ENCODE peak calls at places on chromosomes 1 and 21, in eight cellular contexts. B is WERI-Rb-1; N is brain microvascular endothelial cell; M is tibial artery; E is transverse colon; O is CD4-positive, alpha-beta T cell; D is bronchial epithelial cell; P is HFFc6. Z is an unnamed sample.

GRCh38 chr21:44575307-44576024 is 1.9 kb downstream of the KRTAP10-4 start:
- DNase-seq in D (no peak), N (no peak), O (no peak), B (no peak), E (no peak), P (no peak), M (peak), Z (no peak)

GRCh38 chr1:193185861-193186714 is at the start of gene B3GALT2:
- DNase-seq in P (peak), O (no peak), M (no peak), E (peak), B (peak), N (peak), D (peak), Z (peak)

GRCh38 chr1:54361342-54361741 is 44.9 kb downstream of the SSBP3 start:
- DNase-seq in P (no peak), O (no peak), N (no peak), M (no peak), D (no peak), B (peak), E (no peak), Z (no peak)

GRCh38 chr1:90723561-90724108 is 6.5 kb upstream of the BARHL2 start:
- DNase-seq in E (no peak), D (no peak), B (peak), O (no peak), N (no peak), P (no peak), M (no peak), Z (peak)

GRCh38 chr1:201153474-201154388 is 543 bp downstream of the TMEM9 start:
- DNase-seq in P (no peak), B (no peak), O (no peak), M (no peak), E (no peak), N (no peak), D (peak), Z (no peak)

GRCh38 chr21:42405064-42406059 is 1.7 kb downstream of the UBASH3A start:
- DNase-seq in O (no peak), B (no peak), D (no peak), P (no peak), N (no peak), M (no peak), E (peak), Z (no peak)

GRCh38 chr1:208090776-208091291 is 153.3 kb downstream of the PLXNA2 start:
- DNase-seq in O (no peak), D (no peak), E (no peak), P (no peak), M (no peak), N (no peak), B (no peak), Z (no peak)

GRCh38 chr1:174995916-174996315 is 3.8 kb upstream of the CACYBP start:
- DNase-seq in E (no peak), O (no peak), M (no peak), P (peak), N (peak), B (no peak), D (no peak), Z (no peak)

GRCh38 chr1:226060976-226061792 is 1.3 kb upstream of the H3-3A start:
- DNase-seq in D (peak), M (no peak), P (no peak), B (no peak), O (no peak), E (no peak), N (no peak), Z (no peak)

GRCh38 chr1:162029205-162029604 is 5.5 kb upstream of the OLFML2B start:
- DNase-seq in M (no peak), O (no peak), E (no peak), N (no peak), P (no peak), B (no peak), D (no peak), Z (no peak)

GRCh38 chr1:163035791-163036249 is 33.3 kb upstream of the RGS4 start:
- DNase-seq in M (no peak), O (no peak), P (peak), N (peak), D (peak), E (no peak), B (no peak), Z (peak)

GRCh38 chr1:9249534-9250335 is 15.2 kb downstream of the H6PD start:
- DNase-seq in M (no peak), O (no peak), N (peak), E (peak), P (peak), B (peak), D (peak), Z (peak)

GRCh38 chr1:19038732-19039131 is 82.3 kb upstream of the IFFO2 start:
- DNase-seq in M (no peak), P (no peak), D (no peak), N (no peak), E (no peak), O (no peak), B (no peak), Z (no peak)

GRCh38 chr21:20875741-20876140 is 122.5 kb upstream of the NCAM2 start:
- DNase-seq in P (no peak), B (no peak), M (no peak), E (no peak), N (no peak), O (no peak), D (no peak), Z (no peak)
- TF ChIP-seq CTCF in P (no peak), B (no peak), M (no peak), E (no peak), N (peak), O (no peak), D (no peak), Z (no peak)

GRCh38 chr1:231252336-231252735 is 11.3 kb downstream of the GNPAT start:
- DNase-seq in N (no peak), B (no peak), D (no peak), P (no peak), E (no peak), O (no peak), M (no peak), Z (no peak)
- TF ChIP-seq CTCF in N (no peak), B (no peak), D (no peak), P (no peak), E (no peak), O (no peak), M (no peak), Z (no peak)

GRCh38 chr1:48917901-48918603 is 141.4 kb upstream of the BEND5 start:
- DNase-seq in B (peak), P (no peak), N (no peak), D (no peak), O (no peak), M (no peak), E (no peak), Z (peak)

GRCh38 chr1:48917070-48917454 is 140.4 kb upstream of the BEND5 start:
- DNase-seq in E (no peak), M (no peak), D (no peak), O (no peak), P (no peak), B (no peak), N (no peak), Z (no peak)

GRCh38 chr1:48920741-48921330 is 144.1 kb upstream of the BEND5 start:
- DNase-seq in B (peak), O (no peak), M (no peak), N (no peak), P (no peak), E (no peak), D (no peak), Z (peak)

GRCh38 chr1:48916121-48917069 is 139.7 kb upstream of the BEND5 start:
- DNase-seq in P (no peak), B (peak), M (no peak), N (peak), E (no peak), D (peak), O (no peak), Z (peak)
- TF ChIP-seq CTCF in P (peak), B (peak), M (peak), N (peak), E (peak), D (peak), O (no peak), Z (peak)

DNA sequence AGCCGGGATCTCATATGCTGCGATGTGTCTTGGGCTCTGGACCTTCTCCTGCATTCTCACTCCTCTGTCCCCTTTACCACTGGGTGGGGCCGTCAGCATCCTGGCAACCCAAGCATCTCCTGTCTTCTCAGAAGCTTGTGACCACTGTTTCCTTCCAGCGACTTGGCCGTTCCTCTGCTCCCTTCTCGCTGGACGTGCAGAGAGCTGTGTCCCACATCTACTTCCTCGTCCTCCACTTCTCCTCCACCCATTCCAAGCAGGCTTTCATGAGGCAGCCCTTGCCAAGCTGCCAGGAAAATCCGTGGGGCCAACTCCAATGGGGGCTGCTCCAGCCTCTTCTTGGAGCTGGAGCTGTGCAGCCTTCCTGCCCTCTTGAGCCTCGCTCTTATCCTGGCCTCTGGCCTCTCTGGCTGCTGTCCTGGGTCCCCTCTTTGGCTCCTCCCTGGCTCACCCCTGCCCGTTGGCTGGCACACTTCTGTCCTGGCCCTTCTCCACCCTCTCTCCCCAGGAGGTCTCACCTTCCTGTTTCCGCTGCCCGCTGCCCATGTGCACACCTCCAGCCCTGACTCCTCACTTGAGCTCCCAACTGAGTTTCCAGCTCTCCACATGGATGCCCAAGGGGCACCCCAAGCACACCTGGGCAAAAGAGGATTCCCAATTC is 8.8 kb downstream of the FAM131C start:
- DNase-seq in O (no peak), M (no peak), P (no peak), B (no peak), E (no peak), D (no peak), N (no peak), Z (no peak)
- TF ChIP-seq CTCF in O (no peak), M (no peak), P (peak), B (no peak), E (no peak), D (no peak), N (no peak), Z (no peak)

GRCh38 chr21:37546299-37546908 is 179.8 kb downstream of the DYRK1A start:
- DNase-seq in N (no peak), P (no peak), D (no peak), O (no peak), M (no peak), E (no peak), B (no peak), Z (no peak)
- TF ChIP-seq CTCF in N (no peak), P (peak), D (no peak), O (no peak), M (no peak), E (no peak), B (peak), Z (no peak)

GRCh38 chr1:209589440-209589839 is 5.9 kb downstream of the CAMK1G start:
- DNase-seq in P (peak), E (no peak), D (no peak), O (no peak), M (no peak), N (no peak), B (no peak), Z (no peak)

GRCh38 chr1:209587778-209588177 is 4.3 kb downstream of the CAMK1G start:
- DNase-seq in N (no peak), B (no peak), P (peak), O (no peak), M (no peak), E (no peak), D (no peak), Z (no peak)

GRCh38 chr1:209593747-209594146 is 10.2 kb downstream of the CAMK1G start:
- DNase-seq in P (no peak), E (no peak), N (no peak), B (no peak), O (no peak), D (no peak), M (no peak), Z (no peak)

GRCh38 chr1:209589863-209590262 is 6.3 kb downstream of the CAMK1G start:
- DNase-seq in D (no peak), E (no peak), O (no peak), M (no peak), P (no peak), B (no peak), N (no peak), Z (no peak)

DNA sequence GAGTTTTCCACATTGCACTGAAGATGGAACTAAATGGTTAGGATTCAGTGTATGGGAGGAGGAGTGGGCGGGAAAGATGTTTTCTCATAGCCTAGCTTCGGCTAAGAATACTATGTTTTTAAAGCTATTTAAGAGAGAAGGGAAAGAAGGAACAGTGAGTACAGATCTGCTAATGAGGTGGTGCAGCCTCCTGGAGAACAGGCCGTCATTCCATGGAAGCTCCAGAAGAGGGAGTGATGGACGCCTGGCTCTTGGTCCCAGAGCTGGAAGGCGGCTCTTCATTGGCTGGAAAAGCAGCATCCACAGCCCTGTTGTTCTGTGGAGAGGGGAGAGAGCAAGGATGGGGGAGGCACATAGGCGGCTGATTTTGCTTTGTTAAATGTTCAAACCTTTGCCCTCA is 6.9 kb downstream of the CAMK1G start:
- DNase-seq in B (no peak), N (peak), M (no peak), E (no peak), D (no peak), O (no peak), P (peak), Z (peak)
- TF ChIP-seq CTCF in B (peak), N (peak), M (no peak), E (peak), D (peak), O (no peak), P (peak), Z (peak)

DNA sequence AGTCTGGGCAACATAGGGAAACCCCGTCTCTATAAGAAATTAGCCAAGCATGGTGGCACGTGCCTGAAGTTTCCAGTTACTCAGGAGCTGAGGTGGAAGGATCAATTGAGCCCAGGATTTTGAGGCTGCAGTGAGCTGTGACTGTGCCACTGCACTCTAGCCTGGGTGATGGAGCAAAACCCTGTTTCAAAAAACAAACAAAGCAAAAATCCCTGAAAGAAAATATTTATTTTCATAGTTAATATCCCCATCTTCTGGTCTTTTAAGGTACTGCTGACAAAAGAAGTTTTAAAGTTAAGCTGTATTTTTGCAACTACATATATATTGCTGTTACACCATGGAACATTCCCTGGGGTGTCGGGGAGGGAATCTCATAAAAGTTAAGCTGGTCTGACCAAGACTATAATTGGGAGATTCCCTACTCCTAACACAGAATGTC is 26.0 kb downstream of the VAMP4 start:
- DNase-seq in D (peak), E (no peak), P (peak), B (no peak), M (no peak), N (no peak), O (no peak), Z (no peak)
- TF ChIP-seq CTCF in D (no peak), E (peak), P (peak), B (no peak), M (peak), N (peak), O (no peak), Z (peak)